ENCODE peak calls at places on chromosomes 12 and 14, in six cellular contexts. S is endothelial cell of umbilical vein, W is neural progenitor cell, Z is HCT116, E is astrocyte, D is fibroblast of lung. O is an unnamed sample.

GRCh38 chr12:26196424-26196722 is 1.0 kb downstream of the SSPN start:
- DNase-seq in S (no peak), E (peak), W (no peak), Z (no peak), D (peak), O (no peak)

GRCh38 chr12:81573228-81573627 is 185.9 kb downstream of the PPFIA2 start:
- DNase-seq in S (no peak), E (peak), Z (no peak), D (peak), W (no peak), O (no peak)

GRCh38 chr12:99170461-99170860 is 477.1 kb upstream of the GARIN6 start:
- DNase-seq in W (no peak), E (no peak), D (no peak), Z (no peak), S (no peak), O (no peak)

GRCh38 chr12:46661161-46661845 is 164.5 kb downstream of the SLC38A4 start:
- DNase-seq in E (peak), Z (peak), W (peak), S (peak), D (peak), O (peak)

GRCh38 chr12:50690923-50691322 is 73.0 kb upstream of the ATF1 start:
- DNase-seq in Z (no peak), E (peak), D (peak), S (no peak), W (no peak), O (no peak)

GRCh38 chr14:76346391-76347160 is 29.4 kb upstream of the ESRRB start:
- DNase-seq in D (no peak), S (no peak), Z (no peak), W (no peak), E (no peak), O (no peak)

GRCh38 chr14:76882646-76883045 is 56.4 kb downstream of the LRRC74A start:
- DNase-seq in D (no peak), E (no peak), S (no peak), Z (no peak), W (no peak), O (no peak)

GRCh38 chr12:32918890-32919791 is 22.6 kb upstream of the PKP2 start:
- DNase-seq in Z (no peak), E (peak), D (peak), S (peak), W (peak), O (peak)

GRCh38 chr12:12210983-12211382 is 55.9 kb downstream of the LRP6 start:
- DNase-seq in S (no peak), W (no peak), Z (no peak), E (no peak), D (no peak), O (no peak)

GRCh38 chr14:71595441-71595840 is 336.8 kb upstream of the RGS6 start:
- DNase-seq in E (no peak), Z (no peak), W (no peak), D (no peak), S (no peak), O (no peak)

GRCh38 chr12:115261249-115261648 is 577.3 kb upstream of the TBX3 start:
- DNase-seq in E (no peak), Z (no peak), S (no peak), D (no peak), W (no peak), O (no peak)

DNA sequence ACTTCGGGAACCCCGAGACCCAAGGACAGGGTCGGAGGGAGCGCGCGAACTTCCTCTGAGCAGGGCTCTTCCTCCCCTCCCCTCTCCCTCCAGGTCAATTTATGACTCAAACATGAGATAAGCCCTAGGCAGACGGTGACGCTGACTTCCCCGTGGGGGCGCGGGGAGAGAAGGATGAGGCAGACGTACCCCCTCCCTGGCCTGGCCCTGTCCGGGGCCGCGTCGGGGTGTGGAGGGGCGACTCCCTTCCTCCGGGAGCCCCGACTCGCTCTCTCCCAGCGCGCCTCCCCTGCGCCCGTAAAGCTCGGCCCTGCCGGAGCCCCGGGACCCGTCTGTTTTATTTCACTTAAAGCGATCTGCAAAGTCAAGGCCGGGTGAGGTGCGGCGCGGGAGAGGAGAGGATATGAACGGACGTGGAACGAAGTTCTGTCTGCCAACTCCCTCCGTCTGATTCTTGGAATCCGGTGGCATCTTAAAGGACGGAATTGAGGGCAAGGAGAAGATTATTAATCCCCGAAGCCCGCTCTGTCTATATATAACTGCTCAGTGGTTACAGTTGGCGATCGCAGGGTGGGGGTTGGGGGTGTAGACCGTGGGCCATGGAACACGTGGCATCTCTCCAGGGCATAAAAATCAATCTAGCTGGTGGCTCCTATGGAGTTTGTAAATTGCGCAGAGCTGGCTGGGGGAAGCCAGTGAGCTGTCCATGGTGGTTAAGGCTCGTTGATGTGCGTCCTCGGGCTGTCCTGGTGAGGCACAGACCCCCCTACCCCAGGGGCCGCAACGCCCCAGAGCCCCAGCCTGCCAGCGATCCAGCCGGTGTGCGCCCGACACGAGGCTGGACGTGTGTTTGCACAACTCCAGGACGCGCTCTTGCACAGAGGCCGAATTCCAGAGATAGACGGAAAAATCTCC is 2.9 kb upstream of the PTHLH start:
- DNase-seq in S (peak), Z (no peak), W (peak), E (peak), D (peak), O (peak)
- TF ChIP-seq EZH2 in S (no peak), Z (no peak), W (peak), E (peak), D (peak), O (no peak)

GRCh38 chr12:55657282-55657681 is 20.6 kb downstream of the OR10P1 start:
- DNase-seq in D (no peak), E (no peak), Z (no peak), S (no peak), W (no peak), O (no peak)
- H2AFZ ChIP-seq in D (no peak), E (no peak), Z (no peak), S (no peak), W (no peak), O (no peak)

GRCh38 chr12:42468853-42469252 is 120.7 kb downstream of the PRICKLE1 start:
- DNase-seq in W (no peak), E (no peak), Z (no peak), S (no peak), D (no peak), O (peak)

GRCh38 chr12:42473130-42473529 is 116.4 kb downstream of the PRICKLE1 start:
- DNase-seq in E (peak), W (no peak), S (no peak), Z (no peak), D (peak), O (peak)

GRCh38 chr12:42473561-42473960 is 116.0 kb downstream of the PRICKLE1 start:
- DNase-seq in Z (no peak), W (no peak), D (no peak), S (peak), E (no peak), O (peak)

GRCh38 chr12:42468341-42468821 is 121.2 kb downstream of the PRICKLE1 start:
- DNase-seq in E (peak), D (peak), Z (no peak), W (no peak), S (no peak), O (no peak)

DNA sequence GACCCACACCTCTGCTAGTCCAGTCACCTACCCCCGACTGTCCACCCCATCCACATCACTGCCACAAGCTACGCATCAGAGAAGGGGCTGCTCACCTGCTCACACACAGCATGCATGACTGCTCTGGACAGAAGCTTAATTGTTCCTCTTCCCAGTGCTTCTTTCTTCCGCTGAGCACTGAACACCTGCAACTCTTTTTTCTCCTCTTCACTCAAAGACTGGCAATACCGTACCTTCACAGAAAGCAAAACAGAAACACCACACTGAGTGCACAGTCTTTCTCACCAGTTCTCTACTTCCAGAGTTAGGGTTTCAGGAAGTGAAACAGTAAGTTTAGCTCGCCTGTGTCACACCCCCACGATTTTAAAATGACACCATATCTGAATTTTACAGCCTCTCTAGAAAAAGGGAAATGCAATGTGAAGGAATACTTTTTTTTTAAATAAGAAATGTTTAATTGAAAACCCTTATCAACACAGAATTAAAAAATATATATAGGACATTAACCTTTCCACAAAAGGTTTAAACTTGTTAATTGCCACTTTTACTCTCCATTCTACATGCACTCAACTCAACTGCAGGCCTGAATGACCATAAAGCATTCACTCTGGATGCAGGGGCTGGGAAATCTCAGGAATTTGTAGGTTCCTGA is 120.1 kb downstream of the PRICKLE1 start:
- DNase-seq in D (no peak), E (no peak), S (no peak), Z (no peak), W (no peak), O (no peak)
- H3K4me3 ChIP-seq in D (no peak), E (no peak), S (no peak), Z (no peak), W (no peak), O (no peak)

GRCh38 chr14:47676301-47676617 is 854 bp upstream of the MDGA2 start:
- DNase-seq in E (no peak), Z (no peak), W (no peak), S (no peak), D (no peak), O (no peak)

GRCh38 chr14:47674148-47674545 is 1.3 kb downstream of the MDGA2 start:
- DNase-seq in W (peak), D (peak), S (no peak), Z (no peak), E (no peak), O (no peak)

GRCh38 chr14:47675239-47675488 is 241 bp downstream of the MDGA2 start:
- DNase-seq in W (peak), D (no peak), Z (no peak), E (no peak), S (no peak), O (no peak)

GRCh38 chr14:47674546-47675238 is 713 bp downstream of the MDGA2 start:
- DNase-seq in E (no peak), W (peak), Z (no peak), D (peak), S (no peak), O (no peak)

GRCh38 chr14:47675489-47676300 is at the start of gene MDGA2:
- DNase-seq in Z (no peak), D (peak), S (no peak), E (peak), W (peak), O (no peak)
- TF ChIP-seq EZH2 in Z (no peak), D (no peak), S (no peak), E (peak), W (no peak), O (no peak)

DNA sequence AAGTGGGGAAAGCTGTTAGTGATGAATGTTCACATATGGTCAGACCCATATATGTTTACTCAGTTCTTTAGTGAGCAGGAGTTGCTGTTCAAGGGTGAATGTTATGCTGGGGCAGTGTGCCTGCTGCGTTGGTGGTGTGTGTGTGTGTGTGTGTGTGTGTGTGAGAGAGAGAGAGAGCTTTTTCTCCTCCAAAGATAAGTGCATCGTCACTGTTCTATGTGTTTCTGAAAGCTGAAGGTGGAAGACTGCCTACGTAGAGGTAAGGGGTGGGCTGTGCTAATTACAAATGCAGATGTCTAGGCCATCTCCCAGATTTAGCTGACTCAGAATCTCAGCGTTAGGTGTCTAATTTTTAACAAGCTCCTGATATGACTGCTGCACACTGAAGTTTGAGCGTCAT is 10.5 kb downstream of the GABARAPL1 start:
- DNase-seq in D (no peak), W (no peak), E (no peak), Z (no peak), S (no peak), O (no peak)
- H2AFZ ChIP-seq in D (no peak), W (no peak), E (no peak), Z (no peak), S (no peak), O (no peak)

GRCh38 chr14:22972313-22972930 is 9.9 kb downstream of the AJUBA start:
- DNase-seq in S (no peak), E (no peak), Z (no peak), D (no peak), W (no peak), O (no peak)

GRCh38 chr14:22976620-22977433 is 5.5 kb downstream of the AJUBA start:
- DNase-seq in Z (no peak), E (no peak), W (no peak), S (peak), D (peak), O (peak)

GRCh38 chr14:22977434-22977683 is 5.0 kb downstream of the AJUBA start:
- DNase-seq in Z (no peak), S (no peak), E (no peak), W (no peak), D (no peak), O (no peak)

GRCh38 chr14:22973217-22974032 is 8.9 kb downstream of the AJUBA start:
- DNase-seq in E (no peak), D (peak), Z (no peak), S (peak), W (peak), O (peak)

DNA sequence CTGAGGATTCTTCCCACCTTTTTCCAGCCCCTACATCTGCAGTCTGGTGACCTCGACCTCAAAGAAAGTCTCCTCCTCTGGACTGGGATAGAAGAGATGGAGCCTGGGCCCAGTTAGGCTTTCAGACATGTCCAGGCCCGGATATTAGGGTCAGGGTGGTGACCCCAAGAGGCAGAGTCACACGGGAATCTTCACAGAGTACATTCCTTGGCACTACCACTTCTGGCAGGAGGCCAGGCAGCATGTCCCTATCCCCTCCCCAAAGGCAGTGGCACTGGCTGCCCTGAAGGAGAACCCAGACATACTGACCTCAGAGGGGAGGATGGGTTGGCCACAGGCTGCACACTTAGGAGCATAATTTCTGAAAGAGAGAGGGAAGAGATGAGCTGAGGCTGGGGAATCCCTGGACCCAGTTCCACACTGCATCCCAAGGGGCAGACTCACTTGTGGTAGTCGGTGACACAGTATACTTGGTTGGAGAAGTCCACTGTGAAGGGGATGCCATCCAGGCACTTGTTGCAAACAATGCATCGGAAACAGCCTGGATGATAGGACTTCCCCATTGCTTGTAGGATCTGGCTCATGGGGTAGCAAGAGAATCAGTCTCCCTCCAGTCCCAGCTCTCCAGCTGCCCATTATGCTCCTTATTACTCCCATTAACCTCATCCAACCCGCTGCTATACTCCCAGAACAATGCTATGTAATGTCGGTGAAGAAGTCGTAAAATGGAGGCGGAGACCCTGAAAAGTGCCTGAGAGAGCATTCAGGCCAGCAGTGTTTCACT is 7.6 kb downstream of the AJUBA start:
- DNase-seq in Z (no peak), E (no peak), S (no peak), D (no peak), W (no peak), O (no peak)
- H3K4me3 ChIP-seq in Z (no peak), E (no peak), S (no peak), D (no peak), W (no peak), O (no peak)

GRCh38 chr14:101560534-101561113 is 671 bp upstream of the DIO3 start:
- DNase-seq in D (no peak), Z (no peak), E (no peak), S (no peak), W (no peak), O (no peak)

GRCh38 chr14:101563352-101563653 is 2.0 kb downstream of the DIO3 start:
- DNase-seq in W (no peak), D (no peak), Z (no peak), E (no peak), S (no peak), O (no peak)

GRCh38 chr14:101561145-101561896 is at the start of gene DIO3:
- DNase-seq in S (no peak), E (peak), D (peak), Z (peak), W (peak), O (peak)

GRCh38 chr14:101562659-101563351 is 1.5 kb downstream of the DIO3 start:
- DNase-seq in S (no peak), D (no peak), W (no peak), Z (no peak), E (no peak), O (no peak)

GRCh38 chr14:101561897-101562490 is 699 bp downstream of the DIO3 start:
- DNase-seq in E (no peak), S (no peak), Z (no peak), D (no peak), W (no peak), O (no peak)
- TF ChIP-seq EZH2 in E (no peak), S (no peak), Z (no peak), D (no peak), W (no peak), O (no peak)

GRCh38 chr12:64064706-64065105 is 157.4 kb downstream of the KICS2 start:
- DNase-seq in S (no peak), E (no peak), D (no peak), Z (no peak), W (no peak), O (no peak)
- H2AFZ ChIP-seq in S (no peak), E (no peak), D (no peak), Z (no peak), W (no peak), O (no peak)

DNA sequence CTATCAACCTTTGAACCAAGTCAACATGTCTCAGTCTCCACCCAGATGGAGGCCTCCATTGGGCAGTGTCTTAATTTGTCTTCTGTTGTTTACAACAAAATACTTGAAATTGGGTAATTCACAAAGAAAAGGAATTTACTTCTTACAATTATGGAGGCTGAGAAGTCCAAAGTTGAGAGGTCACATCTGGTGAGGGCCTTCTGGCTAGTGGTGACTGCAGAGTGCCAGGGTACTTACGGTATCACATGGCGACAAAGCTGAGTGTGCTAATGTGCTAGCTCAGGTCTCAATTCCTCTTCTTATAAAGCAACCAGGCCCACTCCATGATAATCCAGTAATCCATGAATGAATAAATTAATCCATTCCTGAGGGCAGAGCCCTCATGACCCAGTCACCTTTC is 4.7 kb downstream of the NID2 start:
- DNase-seq in Z (no peak), S (no peak), E (no peak), W (no peak), D (no peak), O (no peak)
- H3K4me3 ChIP-seq in Z (no peak), S (no peak), E (no peak), W (no peak), D (no peak), O (no peak)

DNA sequence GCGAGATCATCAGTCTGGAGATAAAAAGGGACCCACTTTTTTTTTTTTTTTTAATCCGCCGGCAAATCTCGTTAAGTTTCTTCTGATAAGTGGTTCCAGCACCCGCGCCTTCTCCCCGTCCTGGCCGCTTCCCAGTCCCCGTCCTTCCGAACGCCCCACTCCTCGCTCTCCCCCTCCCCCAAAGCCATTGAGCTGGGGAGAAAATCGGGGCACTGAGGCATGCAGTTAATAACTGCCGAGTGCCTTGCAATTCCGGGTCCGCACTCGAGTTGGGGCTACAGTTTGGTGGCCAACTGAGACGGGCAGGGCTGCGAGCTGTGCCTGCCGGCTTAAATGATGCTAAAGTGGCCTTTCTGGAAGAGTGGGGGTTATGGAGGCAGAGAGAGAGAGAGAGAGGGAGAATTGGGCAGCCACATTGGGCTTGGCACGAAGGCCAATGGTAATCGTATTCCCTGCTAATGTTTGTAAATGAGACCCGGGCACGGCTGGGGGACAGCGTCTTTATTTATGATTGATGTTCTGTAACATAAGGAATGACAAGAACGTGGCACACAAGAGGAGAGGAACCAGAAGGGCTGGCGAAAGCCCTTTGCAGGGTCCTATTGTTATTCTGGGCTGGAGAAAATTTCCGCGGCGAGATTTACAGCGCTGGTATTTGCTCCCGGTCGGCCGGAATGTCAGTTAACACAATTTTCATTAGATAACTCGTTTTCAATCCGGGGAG is 115.4 kb upstream of the MYL2 start:
- DNase-seq in Z (no peak), S (no peak), W (peak), D (no peak), E (no peak), O (no peak)
- TF ChIP-seq EZH2 in Z (no peak), S (peak), W (peak), D (no peak), E (peak), O (peak)